ENCODE peak calls at places on chromosomes 7 and 10, in six cellular contexts. O is NCI-H1092; J is CD8-positive, alpha-beta memory T cell; Z is activated CD4-positive, alpha-beta T cell treated with anti-CD3 and anti-CD28 coated beads, Interleukin-2, amount 50 U/mL, for 1 hour; K is M059J; B is stimulated activated CD4-positive, alpha-beta T cell treated with anti-CD3 and anti-CD28 coated beads, Interleukin-1b, Interleukin-23, amount 100 ng/mL, for 24 hours. L is an unnamed sample.

GRCh38 chr10:45160266-45160665 is 155.1 kb downstream of the OR13A1 start:
- DNase-seq in O (no peak), J (no peak), Z (no peak), K (peak), B (no peak), L (no peak)

GRCh38 chr7:157493776-157494175 is 157.0 kb downstream of the DNAJB6 start:
- DNase-seq in O (no peak), J (no peak), Z (no peak), K (no peak), B (no peak), L (no peak)

GRCh38 chr10:63711866-63712716 is 190.9 kb downstream of the REEP3 start:
- DNase-seq in O (peak), J (no peak), Z (no peak), K (peak), B (no peak), L (peak)

GRCh38 chr7:28646371-28647075 is 234.2 kb downstream of the CREB5 start:
- DNase-seq in O (no peak), J (no peak), Z (no peak), K (no peak), B (no peak), L (no peak)

GRCh38 chr10:122461367-122461728 is at the start of gene HTRA1:
- DNase-seq in O (no peak), J (no peak), Z (no peak), K (peak), B (no peak), L (peak)

GRCh38 chr10:99435986-99436633 is 5.7 kb upstream of the GOT1 start:
- DNase-seq in O (no peak), J (no peak), Z (no peak), K (peak), B (no peak), L (no peak)

GRCh38 chr10:99346247-99346646 is 17.1 kb downstream of the CNNM1 start:
- DNase-seq in O (no peak), J (no peak), Z (no peak), K (peak), B (no peak), L (no peak)

GRCh38 chr7:150363872-150364271 is 4.8 kb upstream of the REPIN1 start:
- DNase-seq in O (no peak), J (no peak), Z (no peak), K (no peak), B (no peak), L (no peak)

GRCh38 chr7:28155019-28155660 is 25.5 kb downstream of the JAZF1 start:
- DNase-seq in O (no peak), J (no peak), Z (no peak), K (no peak), B (no peak), L (no peak)

GRCh38 chr10:101495324-101495925 is 92.6 kb downstream of the POLL start:
- DNase-seq in O (no peak), J (no peak), Z (no peak), K (peak), B (no peak), L (peak)

GRCh38 chr10:114095676-114096331 is 52.1 kb downstream of the ADRB1 start:
- DNase-seq in O (no peak), J (no peak), Z (no peak), K (no peak), B (no peak), L (no peak)

GRCh38 chr7:116955801-116956514 is 2.7 kb downstream of the ST7 start:
- DNase-seq in O (no peak), J (no peak), Z (no peak), K (peak), B (no peak), L (no peak)

GRCh38 chr7:27172388-27172774 is 1.7 kb downstream of the HOXA10 start:
- DNase-seq in O (no peak), J (no peak), Z (no peak), K (peak), B (no peak), L (no peak)

GRCh38 chr7:158395780-158396214 is 191.8 kb downstream of the PTPRN2 start:
- DNase-seq in O (no peak), J (no peak), Z (no peak), K (no peak), B (no peak), L (no peak)

GRCh38 chr10:100345570-100346330 is 1.3 kb upstream of the SCD start:
- DNase-seq in O (no peak), J (no peak), Z (no peak), K (peak), B (no peak), L (no peak)

GRCh38 chr10:1612910-1613309 is 124.4 kb downstream of the ADARB2 start:
- DNase-seq in O (no peak), J (no peak), Z (no peak), K (no peak), B (no peak), L (no peak)

GRCh38 chr7:136869991-136870798 is 1.7 kb downstream of the CHRM2 start:
- DNase-seq in O (no peak), J (no peak), Z (no peak), K (peak), B (no peak), L (no peak)

GRCh38 chr7:150986556-150986955 is 4.3 kb upstream of the NOS3 start:
- DNase-seq in O (no peak), J (no peak), Z (no peak), K (no peak), B (no peak), L (no peak)

GRCh38 chr7:108376206-108376605 is 80.0 kb downstream of the NRCAM start:
- DNase-seq in O (no peak), J (no peak), Z (no peak), K (no peak), B (no peak), L (no peak)

GRCh38 chr7:138434458-138435093 is 25.5 kb upstream of the TRIM24 start:
- DNase-seq in O (no peak), J (no peak), Z (no peak), K (no peak), B (no peak), L (no peak)

GRCh38 chr7:11343818-11344413 is 370.2 kb downstream of the PHF14 start:
- DNase-seq in O (peak), J (no peak), Z (no peak), K (peak), B (no peak), L (no peak)

GRCh38 chr7:151367304-151367703 is 25.7 kb downstream of the NUB1 start:
- DNase-seq in O (no peak), J (no peak), Z (no peak), K (peak), B (no peak), L (no peak)

GRCh38 chr7:103613655-103614642 is 167.9 kb upstream of the SLC26A5 start:
- DNase-seq in O (no peak), J (no peak), Z (no peak), K (peak), B (no peak), L (no peak)

GRCh38 chr7:27576360-27576944 is 86.2 kb downstream of the HIBADH start:
- DNase-seq in O (peak), J (no peak), Z (no peak), K (peak), B (no peak), L (peak)

GRCh38 chr7:128904381-128905197 is 5.9 kb downstream of the KCP start:
- DNase-seq in O (peak), J (no peak), Z (no peak), K (peak), B (no peak), L (peak)

L was measured in SW 1271.